ENCODE peak calls at places on chromosomes 7 and 10, in seven cellular contexts. P is CD4-positive, alpha-beta T cell; N is stomach; X is Peyer's patch; I is mammary epithelial cell; R is lower lobe of right lung; D is neural progenitor cell. B is an unnamed sample.

GRCh38 chr10:123379156-123379555 is 225.0 kb downstream of the BUB3 start:
- DNase-seq in P (no peak), N (no peak), X (no peak), I (no peak), R (no peak), D (no peak), B (no peak)

GRCh38 chr10:69516548-69517195 is 56.5 kb downstream of the NEUROG3 start:
- DNase-seq in P (no peak), N (no peak), X (no peak), I (no peak), R (no peak), D (no peak), B (no peak)

GRCh38 chr7:40199076-40199802 is 64.4 kb downstream of the SUGCT start:
- DNase-seq in P (no peak), N (no peak), X (no peak), I (peak; percentile 34), R (no peak), D (peak; percentile 11), B (no peak)

GRCh38 chr7:24024689-24025088 is 259.3 kb upstream of the NPY start:
- DNase-seq in P (no peak), N (no peak), X (no peak), I (no peak), R (no peak), D (peak; percentile 6), B (no peak)

GRCh38 chr7:48708635-48709034 is 215.7 kb upstream of the CDC14C start:
- DNase-seq in P (no peak), N (no peak), X (no peak), I (peak; percentile 44), R (no peak), D (peak; percentile 68), B (peak; percentile 36)

GRCh38 chr10:22086730-22087364 is 83.3 kb upstream of the DNAJC1 start:
- DNase-seq in P (no peak), N (peak; percentile 84), X (peak; percentile 23), I (peak; percentile 27), R (peak; percentile 70), D (peak; percentile 57), B (peak; percentile 32)

GRCh38 chr10:2214035-2214434 is 476.7 kb upstream of the ADARB2 start:
- DNase-seq in P (no peak), N (no peak), X (no peak), I (peak; percentile 89), R (no peak), D (no peak), B (peak; percentile 98)

GRCh38 chr7:143884276-143884977 is 17.5 kb downstream of the TCAF1 start:
- DNase-seq in P (no peak), N (no peak), X (no peak), I (no peak), R (no peak), D (no peak), B (no peak)

GRCh38 chr7:3218561-3219225 is 82.4 kb upstream of the SDK1 start:
- DNase-seq in P (no peak), N (no peak), X (no peak), I (no peak), R (no peak), D (peak; percentile 12), B (no peak)

GRCh38 chr7:79281406-79281805 is 172.1 kb downstream of the MAGI2 start:
- DNase-seq in P (no peak), N (no peak), X (no peak), I (no peak), R (no peak), D (no peak), B (no peak)

GRCh38 chr10:218753-219152 is 83.5 kb downstream of the ZMYND11 start:
- DNase-seq in P (no peak), N (no peak), X (no peak), I (no peak), R (no peak), D (no peak), B (no peak)

GRCh38 chr7:127940365-127941160 is 90.7 kb downstream of the LRRC4 start:
- DNase-seq in P (no peak), N (no peak), X (no peak), I (no peak), R (no peak), D (peak; percentile 29), B (no peak)

GRCh38 chr10:86411281-86411841 is 44.8 kb upstream of the GRID1 start:
- DNase-seq in P (no peak), N (no peak), X (peak; percentile 51), I (no peak), R (no peak), D (no peak), B (no peak)

GRCh38 chr7:1459930-1460756 is 873 bp upstream of the MICALL2 start:
- DNase-seq in P (no peak), N (no peak), X (no peak), I (peak; percentile 43), R (peak; percentile 65), D (no peak), B (no peak)

GRCh38 chr7:138825049-138825721 is 27.2 kb upstream of the ATP6V0A4 start:
- DNase-seq in P (no peak), N (no peak), X (no peak), I (no peak), R (no peak), D (no peak), B (no peak)
- TF ChIP-seq CTCF in P (no peak), N (no peak), X (no peak), I (no peak), R (no peak), D (no peak), B (no peak)

GRCh38 chr7:137953043-137953691 is 48.7 kb downstream of the CREB3L2 start:
- DNase-seq in P (no peak), N (no peak), X (no peak), I (no peak), R (no peak), D (peak; percentile 58), B (no peak)
- H3K27ac ChIP-seq in P (no peak overlapping the region), N (peak overlapping the region; percentile 76), X (peak overlapping the region; percentile 79), I (no peak overlapping the region), R (peak overlapping the region; percentile 57), D (peak overlapping the region; percentile 11), B (no peak overlapping the region)

DNA sequence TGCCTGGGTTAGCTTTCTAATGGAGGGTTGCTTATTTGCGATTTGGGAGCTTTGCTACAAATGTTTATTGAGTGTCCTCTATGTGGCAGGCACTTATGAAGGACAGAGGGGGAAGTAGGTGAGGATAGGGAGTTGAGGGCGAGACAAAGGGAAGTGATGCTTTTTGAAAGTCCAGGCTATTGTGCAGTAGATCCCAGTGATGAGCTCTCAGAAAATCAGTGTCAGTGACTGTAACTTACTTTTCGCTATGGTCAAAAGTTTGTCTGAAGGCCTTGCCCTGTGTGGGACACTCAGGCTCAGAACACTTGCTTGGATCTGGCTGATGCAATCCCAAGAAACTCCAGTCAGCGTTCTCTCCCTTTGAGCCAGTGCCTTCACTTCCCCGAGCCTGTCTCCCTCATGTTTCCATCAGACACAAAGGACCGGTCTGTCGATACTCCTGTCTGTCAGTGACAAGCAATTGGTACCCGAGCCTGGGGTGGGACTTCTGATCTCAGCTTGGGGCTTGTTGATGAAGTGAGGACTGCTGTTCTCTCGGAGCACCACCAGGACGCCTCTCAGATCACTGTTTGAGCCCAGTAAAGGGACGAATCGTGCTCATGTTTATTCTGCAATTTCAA is 63.1 kb upstream of the SORCS3 start:
- DNase-seq in P (no peak), N (no peak), X (no peak), I (no peak), R (no peak), D (peak; percentile 16), B (no peak)
- TF ChIP-seq CTCF in P (no peak), N (no peak), X (no peak), I (no peak), R (no peak), D (peak; percentile 29), B (no peak)

GRCh38 chr10:4316166-4316810 is 509.7 kb upstream of the AKR1E2 start:
- DNase-seq in P (no peak), N (no peak), X (no peak), I (peak; percentile 92), R (no peak), D (no peak), B (no peak)
- H3K27ac ChIP-seq in P (no peak overlapping the region), N (peak overlapping the region; percentile 18), X (no peak overlapping the region), I (peak overlapping the region; percentile 84), R (no peak overlapping the region), D (no peak overlapping the region), B (no peak overlapping the region)

DNA sequence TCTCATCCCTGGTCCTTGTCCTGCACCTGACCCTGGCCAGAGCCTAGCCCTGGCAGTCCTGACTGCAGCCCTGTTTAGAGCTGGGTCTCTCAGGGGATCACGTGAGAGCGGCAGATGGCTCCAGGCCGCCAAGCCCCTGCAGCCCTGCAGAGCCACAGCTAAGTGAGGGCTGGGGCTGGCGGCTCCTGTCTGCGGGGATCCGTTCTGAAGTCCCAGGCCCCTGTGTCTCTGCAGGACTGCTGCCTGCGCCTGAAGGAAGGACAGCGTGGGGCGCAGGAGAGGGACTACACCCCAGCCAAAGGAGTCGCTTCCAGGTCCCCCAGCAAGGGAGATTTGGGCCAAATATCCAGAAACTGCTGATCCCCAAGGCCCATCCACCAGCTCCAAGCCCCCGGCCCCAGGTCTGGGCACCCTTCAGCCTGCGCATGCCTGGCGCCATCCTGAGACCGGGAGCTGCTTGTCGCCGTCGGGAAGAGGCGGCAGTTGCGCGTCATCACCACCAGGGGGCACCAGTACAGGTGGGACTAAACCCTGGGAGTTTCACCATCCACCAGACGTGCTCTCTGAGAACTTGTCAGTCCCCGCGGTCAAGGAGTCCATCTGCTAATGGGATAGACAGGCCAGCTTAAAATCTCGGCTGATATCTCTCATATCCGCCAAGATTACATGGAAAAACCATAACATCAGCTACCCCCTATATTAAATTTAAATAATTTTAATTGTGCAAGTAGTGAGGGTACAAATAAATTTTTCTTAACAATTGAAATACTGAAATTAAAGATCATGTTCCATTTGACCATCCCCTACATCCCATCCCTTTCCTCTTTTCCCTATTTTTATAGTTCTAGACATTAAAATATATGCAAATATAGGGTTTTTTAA is 25.1 kb upstream of the GHRHR start:
- DNase-seq in P (peak; percentile 35), N (peak; percentile 86), X (peak; percentile 40), I (peak; percentile 61), R (peak; percentile 86), D (peak; percentile 90), B (peak; percentile 25)
- TF ChIP-seq CTCF in P (peak; percentile 79), N (peak; percentile 99), X (peak; percentile 93), I (peak; percentile 93), R (peak; percentile 99), D (peak; percentile 95), B (peak; percentile 90)

GRCh38 chr7:150902078-150903033 is 50.0 kb downstream of the AOC1 start:
- DNase-seq in P (no peak), N (no peak), X (no peak), I (no peak), R (no peak), D (no peak), B (no peak)

GRCh38 chr7:150908173-150908572 is 55.9 kb downstream of the AOC1 start:
- DNase-seq in P (no peak), N (no peak), X (no peak), I (no peak), R (no peak), D (no peak), B (no peak)

GRCh38 chr7:150903627-150904026 is 51.3 kb downstream of the AOC1 start:
- DNase-seq in P (no peak), N (peak; percentile 65), X (no peak), I (peak; percentile 77), R (peak; percentile 71), D (no peak), B (peak; percentile 37)

GRCh38 chr7:150901160-150902035 is 49.1 kb downstream of the AOC1 start:
- DNase-seq in P (no peak), N (no peak), X (no peak), I (no peak), R (no peak), D (no peak), B (no peak)

GRCh38 chr7:150904342-150904909 is 52.1 kb downstream of the AOC1 start:
- DNase-seq in P (no peak), N (no peak), X (no peak), I (no peak), R (no peak), D (no peak), B (no peak)
- H3K27ac ChIP-seq in P (no peak overlapping the region), N (peak overlapping the region; percentile 20), X (peak overlapping the region; percentile 32), I (no peak overlapping the region), R (no peak overlapping the region), D (no peak overlapping the region), B (no peak overlapping the region)

B was measured in foreskin keratinocyte.